ENCODE peak calls at places on chromosomes 4 and X, in six cellular contexts. D is transverse colon, T is ascending aorta, G is AG04450, U is cardiac fibroblast, W is adrenal gland. O is an unnamed sample.

GRCh38 chrX:69161786-69162349 is 3.4 kb downstream of the PJA1 start:
- DNase-seq in W (no peak), T (no peak), U (no peak), D (no peak), G (no peak), O (no peak)

GRCh38 chr4:85151786-85152185 is 185.3 kb upstream of the WDFY3 start:
- DNase-seq in W (no peak), T (no peak), U (no peak), G (no peak), D (no peak), O (no peak)

GRCh38 chrX:44918722-44919121 is 45.7 kb downstream of the KDM6A start:
- DNase-seq in U (no peak), G (no peak), D (no peak), T (no peak), W (no peak), O (no peak)

GRCh38 chr4:121951570-121952110 is at the start of gene TRPC3:
- DNase-seq in W (no peak), D (peak; percentile 17), T (no peak), G (no peak), U (peak; percentile 7), O (peak; percentile 20)

GRCh38 chr4:153639556-153640475 is 44.3 kb upstream of the TLR2 start:
- DNase-seq in D (no peak), G (no peak), U (no peak), T (no peak), W (no peak), O (no peak)

GRCh38 chr4:174604198-174604597 is 81.9 kb upstream of the HPGD start:
- DNase-seq in U (peak; percentile 53), T (no peak), G (no peak), D (no peak), W (no peak), O (no peak)

GRCh38 chr4:62835579-62835978 is 1573.7 kb downstream of the TECRL start:
- DNase-seq in U (no peak), W (no peak), T (no peak), D (no peak), G (no peak), O (no peak)

GRCh38 chrX:70434914-70435586 is 9.6 kb upstream of the DLG3 start:
- DNase-seq in T (no peak), G (no peak), W (peak; percentile 36), U (peak; percentile 51), D (no peak), O (no peak)

GRCh38 chrX:32530802-32531403 is 680.4 kb downstream of the DMD start:
- DNase-seq in T (no peak), W (no peak), U (peak; percentile 54), G (peak; percentile 1), D (peak; percentile 9), O (no peak)

GRCh38 chr4:73895201-73896177 is 26.3 kb downstream of the CXCL1 start:
- DNase-seq in G (no peak), T (no peak), U (peak; percentile 74), D (peak; percentile 18), W (peak; percentile 20), O (no peak)

GRCh38 chr4:95640337-95640736 is 91.6 kb upstream of the UNC5C start:
- DNase-seq in D (no peak), T (no peak), U (no peak), G (no peak), W (no peak), O (no peak)

GRCh38 chr4:95465010-95465409 is 83.8 kb downstream of the UNC5C start:
- DNase-seq in D (no peak), G (no peak), U (no peak), T (no peak), W (no peak), O (no peak)

GRCh38 chrX:1488141-1488540 is 35.4 kb upstream of the ASMTL start:
- DNase-seq in W (peak; percentile 2), U (no peak), G (no peak), T (no peak), D (no peak), O (no peak)

GRCh38 chr4:84573738-84574720 is 8.9 kb upstream of the CDS1 start:
- DNase-seq in G (no peak), D (no peak), T (no peak), W (no peak), U (no peak), O (no peak)

GRCh38 chr4:111649308-111649707 is 495.9 kb upstream of the FAM241A start:
- DNase-seq in T (no peak), U (no peak), W (no peak), G (no peak), D (no peak), O (no peak)
- H3K4me3 ChIP-seq in T (no peak overlapping the region), U (no peak overlapping the region), W (no peak overlapping the region), G (no peak overlapping the region), D (no peak overlapping the region), O (no peak overlapping the region)

DNA sequence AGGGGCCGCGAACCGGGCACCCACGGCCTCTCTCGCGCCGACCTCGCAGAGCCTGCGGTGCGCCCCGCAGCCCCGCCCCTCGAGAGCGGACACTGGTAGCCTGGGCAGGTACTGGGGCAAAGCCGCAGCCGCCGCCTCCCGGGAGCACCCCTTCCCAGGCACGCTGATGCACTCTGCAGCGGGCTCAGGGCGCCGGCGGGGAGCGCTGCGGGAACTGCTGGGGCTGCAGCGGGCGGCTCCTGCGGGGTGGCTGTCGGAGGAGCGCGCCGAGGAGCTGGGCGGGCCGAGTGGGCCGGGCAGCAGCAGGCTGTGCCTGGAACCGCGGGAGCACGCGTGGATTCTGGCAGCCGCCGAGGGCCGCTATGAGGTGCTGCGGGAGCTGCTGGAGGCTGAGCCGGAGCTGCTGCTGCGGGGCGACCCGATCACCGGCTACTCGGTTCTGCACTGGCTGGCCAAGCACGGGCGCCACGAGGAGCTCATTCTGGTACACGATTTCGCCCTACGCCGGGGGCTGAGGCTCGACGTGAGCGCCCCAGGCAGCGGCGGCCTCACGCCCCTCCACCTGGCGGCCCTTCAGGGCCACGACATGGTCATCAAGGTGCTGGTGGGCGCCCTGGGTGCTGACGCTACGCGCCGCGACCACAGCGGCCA is 419 bp downstream of the SOWAHD start:
- DNase-seq in W (no peak), G (no peak), T (no peak), U (no peak), D (peak; percentile 65), O (peak; percentile 77)
- TF ChIP-seq CTCF in W (no peak), G (no peak), T (no peak), U (no peak), D (no peak), O (no peak)

DNA sequence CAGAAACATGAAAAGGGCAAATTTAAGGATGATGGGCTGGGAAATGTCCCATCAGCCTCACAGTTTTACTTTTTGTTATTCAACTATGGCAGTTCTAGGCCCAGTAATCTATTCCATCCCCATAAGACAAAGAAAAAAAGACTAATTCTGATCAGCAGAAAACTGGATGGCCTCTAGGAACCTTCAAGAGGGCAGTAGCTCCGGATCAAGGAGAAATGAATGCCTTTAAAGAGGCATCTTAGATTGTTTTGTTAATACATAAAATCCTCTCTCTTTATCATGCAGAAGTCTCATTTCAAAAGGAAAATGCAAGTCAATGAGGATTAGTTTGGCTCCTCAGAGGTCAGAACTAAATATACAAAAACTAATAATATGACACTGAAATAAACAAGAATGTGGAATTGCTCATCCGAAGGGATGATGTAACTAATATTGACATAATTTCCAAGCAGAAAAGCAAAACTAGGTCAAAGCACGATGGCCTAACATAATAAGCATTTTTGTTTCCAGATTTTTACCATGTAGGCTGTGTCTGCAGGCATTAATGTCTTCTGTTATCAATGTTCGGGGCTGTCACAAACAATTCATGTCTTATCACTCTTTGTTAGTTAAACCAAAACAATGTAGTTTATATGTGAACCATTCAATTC is 8.8 kb downstream of the MID1 start:
- DNase-seq in W (no peak), T (no peak), U (no peak), D (no peak), G (no peak), O (no peak)
- H3K4me3 ChIP-seq in W (no peak overlapping the region), T (no peak overlapping the region), U (no peak overlapping the region), D (no peak overlapping the region), G (peak overlapping the region; percentile 22), O (no peak overlapping the region)

GRCh38 chrX:15653961-15654360 is 10.6 kb downstream of the CLTRN start:
- DNase-seq in T (no peak), U (no peak), D (no peak), G (no peak), W (no peak), O (no peak)
- TF ChIP-seq CTCF in T (no peak), U (no peak), D (no peak), G (no peak), W (no peak), O (no peak)

DNA sequence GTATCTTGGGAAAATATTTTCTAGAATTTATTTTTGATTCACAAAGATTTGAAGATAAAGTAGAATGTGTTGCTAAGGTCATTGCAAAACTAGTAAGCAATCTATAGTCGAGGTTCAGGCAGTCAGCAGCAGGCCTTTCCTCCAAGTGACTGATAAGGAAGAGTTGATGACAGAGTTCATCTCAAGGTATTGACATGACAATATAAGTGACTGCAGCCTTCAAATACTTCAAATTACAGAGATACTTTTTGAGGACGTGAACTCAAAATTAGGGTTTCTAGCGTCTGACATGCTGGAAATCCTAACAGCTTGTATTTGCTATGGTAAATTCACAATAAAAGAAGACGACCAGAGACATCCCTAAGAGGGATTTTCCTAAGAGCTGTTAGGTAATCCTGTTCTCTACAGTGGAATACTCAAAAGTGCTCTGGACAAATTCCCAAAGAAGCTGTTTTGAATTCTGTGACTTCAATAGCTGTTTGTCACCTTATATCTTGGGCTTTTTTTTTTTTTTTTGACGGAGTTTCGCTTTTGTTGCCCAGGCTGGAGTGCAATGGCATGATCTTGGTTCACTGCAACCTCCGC is 7.4 kb downstream of the ARHGAP10 start:
- DNase-seq in T (no peak), D (no peak), W (no peak), U (peak; percentile 65), G (no peak), O (no peak)
- H3K4me3 ChIP-seq in T (no peak overlapping the region), D (no peak overlapping the region), W (no peak overlapping the region), U (no peak overlapping the region), G (no peak overlapping the region), O (no peak overlapping the region)

DNA sequence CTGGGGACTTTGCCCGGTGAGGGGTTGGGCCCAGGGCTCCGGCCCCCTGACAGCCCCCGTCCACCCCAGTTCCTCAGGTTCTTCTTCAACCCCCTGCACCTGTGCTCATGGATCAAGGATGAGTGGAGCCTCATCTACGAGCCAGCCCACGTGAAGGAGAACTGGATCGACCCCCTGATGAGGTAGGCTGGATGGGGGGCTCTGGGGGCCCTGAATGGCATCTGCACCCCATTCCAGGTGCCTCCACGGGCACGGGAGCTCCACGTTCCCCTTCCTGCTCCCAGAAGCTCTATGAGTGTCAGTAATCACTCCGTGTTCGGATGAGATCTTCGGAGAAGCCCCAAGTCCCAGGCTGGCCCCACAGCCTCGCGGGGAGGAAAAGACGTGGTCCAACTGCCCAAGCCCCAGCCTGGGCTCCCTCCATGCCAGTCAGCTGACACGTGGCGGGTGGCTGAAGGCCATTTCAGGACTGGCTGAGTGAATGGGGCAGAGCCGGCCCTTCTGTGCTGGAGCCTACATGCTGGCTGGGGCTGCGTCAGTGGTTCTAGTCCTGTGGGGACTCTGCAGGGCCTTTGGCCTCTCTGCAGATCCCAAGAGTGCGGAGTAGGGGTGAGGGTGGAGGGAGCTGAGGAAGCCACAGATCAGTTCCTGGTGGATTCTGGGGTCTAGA is 24.4 kb downstream of the CFAP99 start:
- DNase-seq in W (no peak), T (no peak), G (no peak), D (no peak), U (no peak), O (peak; percentile 29)
- TF ChIP-seq CTCF in W (no peak), T (no peak), G (no peak), D (no peak), U (no peak), O (no peak)

GRCh38 chr4:55336138-55337034 is 9.7 kb upstream of the SRD5A3 start:
- DNase-seq in D (no peak), W (no peak), U (no peak), G (no peak), T (no peak), O (no peak)
- H3K4me3 ChIP-seq in D (no peak overlapping the region), W (no peak overlapping the region), U (no peak overlapping the region), G (no peak overlapping the region), T (no peak overlapping the region), O (no peak overlapping the region)

O was measured in mucosa of descending colon.